ENCODE peak calls at places on chromosome 9, in four cellular contexts. One of them, this sample, is unnamed. For H3K36me3, the result is how much of the 10 kb centered on the place peaks cover.

GRCh38 chr9:112002131-112002846 is 105.7 kb downstream of the UGCG start:
- DNase-seq in A673: no peak
- DNase-seq in CD8-positive, alpha-beta T cell: peak
- DNase-seq in neural progenitor cell: no peak
- DNase-seq in this sample: no peak

GRCh38 chr9:1276474-1276873 is 226.3 kb downstream of the DMRT2 start:
- DNase-seq in A673: no peak
- DNase-seq in CD8-positive, alpha-beta T cell: no peak
- DNase-seq in neural progenitor cell: no peak
- DNase-seq in this sample: no peak

GRCh38 chr9:91647371-91647770 is 223.7 kb upstream of the NFIL3 start:
- DNase-seq in A673: no peak
- DNase-seq in CD8-positive, alpha-beta T cell: no peak
- DNase-seq in neural progenitor cell: no peak
- DNase-seq in this sample: no peak

GRCh38 chr9:110089681-110090370 is 118.1 kb downstream of the C9orf152 start:
- DNase-seq in A673: no peak
- DNase-seq in CD8-positive, alpha-beta T cell: no peak
- DNase-seq in neural progenitor cell: no peak
- DNase-seq in this sample: no peak

GRCh38 chr9:34253460-34253837 is 74.6 kb downstream of the UBAP1 start:
- DNase-seq in A673: no peak
- DNase-seq in CD8-positive, alpha-beta T cell: no peak
- DNase-seq in neural progenitor cell: no peak
- DNase-seq in this sample: no peak

GRCh38 chr9:95991326-95991725 is 115.8 kb downstream of the ERCC6L2 start:
- DNase-seq in A673: no peak
- DNase-seq in CD8-positive, alpha-beta T cell: no peak
- DNase-seq in neural progenitor cell: no peak
- DNase-seq in this sample: no peak

GRCh38 chr9:121154782-121155181 is 46.9 kb downstream of the RAB14 start:
- DNase-seq in A673: no peak
- DNase-seq in CD8-positive, alpha-beta T cell: no peak
- DNase-seq in neural progenitor cell: no peak
- DNase-seq in this sample: no peak

GRCh38 chr9:88280816-88281382 is 107.3 kb upstream of the SPIN1 start:
- DNase-seq in A673: no peak
- DNase-seq in CD8-positive, alpha-beta T cell: no peak
- DNase-seq in neural progenitor cell: peak
- DNase-seq in this sample: peak

GRCh38 chr9:98097836-98098235 is 21.2 kb downstream of the TRIM14 start:
- DNase-seq in A673: no peak
- DNase-seq in CD8-positive, alpha-beta T cell: no peak
- DNase-seq in neural progenitor cell: peak
- DNase-seq in this sample: no peak

GRCh38 chr9:125701351-125701750 is 5.7 kb downstream of the MAPKAP1 start:
- DNase-seq in A673: no peak
- DNase-seq in CD8-positive, alpha-beta T cell: no peak
- DNase-seq in neural progenitor cell: no peak
- DNase-seq in this sample: no peak

GRCh38 chr9:68552700-68553099 is 12.0 kb upstream of the TMEM252 start:
- DNase-seq in A673: no peak
- DNase-seq in CD8-positive, alpha-beta T cell: no peak
- DNase-seq in neural progenitor cell: no peak
- DNase-seq in this sample: no peak

GRCh38 chr9:123326030-123326586 is 29.9 kb upstream of the CRB2 start:
- DNase-seq in A673: no peak
- DNase-seq in CD8-positive, alpha-beta T cell: no peak
- DNase-seq in neural progenitor cell: no peak
- DNase-seq in this sample: no peak

GRCh38 chr9:70566066-70566465 is 151.6 kb upstream of the KLF9 start:
- DNase-seq in A673: no peak
- DNase-seq in CD8-positive, alpha-beta T cell: no peak
- DNase-seq in neural progenitor cell: no peak
- DNase-seq in this sample: no peak

GRCh38 chr9:80127920-80128319 is 556.2 kb downstream of the TLE4 start:
- DNase-seq in A673: no peak
- DNase-seq in CD8-positive, alpha-beta T cell: no peak
- DNase-seq in neural progenitor cell: no peak
- DNase-seq in this sample: no peak

GRCh38 chr9:119961774-119962408 is 592.7 kb upstream of the BRINP1 start:
- DNase-seq in A673: peak
- DNase-seq in CD8-positive, alpha-beta T cell: no peak
- DNase-seq in neural progenitor cell: peak
- DNase-seq in this sample: peak

GRCh38 chr9:22175972-22176545 is 167.0 kb upstream of the CDKN2B start:
- DNase-seq in A673: no peak
- DNase-seq in CD8-positive, alpha-beta T cell: no peak
- DNase-seq in neural progenitor cell: no peak
- DNase-seq in this sample: no peak

GRCh38 chr9:91949946-91950664 is at the start of gene ROR2:
- DNase-seq in A673: peak
- DNase-seq in CD8-positive, alpha-beta T cell: no peak
- DNase-seq in neural progenitor cell: peak
- DNase-seq in this sample: peak

GRCh38 chr9:131837316-131837715 is 97.4 kb upstream of the RAPGEF1 start:
- DNase-seq in A673: no peak
- DNase-seq in CD8-positive, alpha-beta T cell: no peak
- DNase-seq in neural progenitor cell: peak
- DNase-seq in this sample: peak

GRCh38 chr9:96253059-96253696 is 48.8 kb downstream of the HSD17B3 start:
- DNase-seq in A673: no peak
- DNase-seq in CD8-positive, alpha-beta T cell: no peak
- DNase-seq in neural progenitor cell: no peak
- DNase-seq in this sample: no peak

GRCh38 chr9:136920069-136920468 is 24.5 kb downstream of the FBXW5 start:
- DNase-seq in A673: no peak
- DNase-seq in CD8-positive, alpha-beta T cell: no peak
- DNase-seq in neural progenitor cell: no peak
- DNase-seq in this sample: no peak
- H3K36me3 ChIP-seq in A673: under half
- H3K36me3 ChIP-seq in CD8-positive, alpha-beta T cell: under half
- H3K36me3 ChIP-seq in neural progenitor cell: under half
- H3K36me3 ChIP-seq in this sample: half or more

GRCh38 chr9:38044706-38045105 is 24.3 kb downstream of the SHB start:
- DNase-seq in A673: no peak
- DNase-seq in CD8-positive, alpha-beta T cell: no peak
- DNase-seq in neural progenitor cell: no peak
- DNase-seq in this sample: no peak

GRCh38 chr9:38042626-38043359 is 26.2 kb downstream of the SHB start:
- DNase-seq in A673: no peak
- DNase-seq in CD8-positive, alpha-beta T cell: no peak
- DNase-seq in neural progenitor cell: no peak
- DNase-seq in this sample: no peak

GRCh38 chr9:38046669-38047300 is 22.2 kb downstream of the SHB start:
- DNase-seq in A673: no peak
- DNase-seq in CD8-positive, alpha-beta T cell: no peak
- DNase-seq in neural progenitor cell: no peak
- DNase-seq in this sample: no peak

GRCh38 chr9:38041564-38042267 is 27.3 kb downstream of the SHB start:
- DNase-seq in A673: no peak
- DNase-seq in CD8-positive, alpha-beta T cell: no peak
- DNase-seq in neural progenitor cell: no peak
- DNase-seq in this sample: no peak

DNA sequence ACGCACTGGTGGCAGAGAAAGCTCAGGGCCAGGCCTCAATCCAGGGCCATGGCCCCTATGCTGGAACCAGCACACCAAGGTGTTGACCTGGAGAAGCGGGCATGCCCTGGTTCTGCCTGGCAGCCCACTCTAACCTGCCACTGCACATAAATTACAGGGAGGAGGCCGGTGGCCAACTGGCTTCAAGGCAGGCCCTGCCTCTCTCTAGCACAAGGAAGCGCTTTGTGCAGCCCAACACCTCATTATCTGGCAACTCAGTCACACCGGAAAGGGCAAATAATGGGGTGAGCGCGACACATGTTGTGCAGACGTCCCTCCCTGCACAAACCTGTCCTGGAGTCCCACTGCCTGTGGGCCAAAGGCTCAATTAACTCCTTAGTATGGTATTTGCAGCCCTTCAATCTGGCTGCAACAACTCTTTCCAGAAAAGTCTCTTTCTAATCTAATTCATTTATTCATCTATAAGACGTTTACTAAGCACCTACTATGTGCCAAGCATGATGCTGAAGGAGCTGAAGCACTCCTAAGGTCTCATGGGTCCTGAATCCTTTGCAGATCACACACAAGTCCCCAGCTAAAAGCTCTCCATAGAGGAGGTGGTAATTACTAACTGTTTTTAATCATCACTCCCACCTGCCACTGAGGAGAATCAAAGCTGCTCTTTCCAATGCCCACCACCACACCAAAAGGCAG is 24.9 kb downstream of the SHB start:
- DNase-seq in A673: no peak
- DNase-seq in CD8-positive, alpha-beta T cell: no peak
- DNase-seq in neural progenitor cell: no peak
- DNase-seq in this sample: no peak
- H3K27ac ChIP-seq in A673: no peak
- H3K27ac ChIP-seq in CD8-positive, alpha-beta T cell: no peak
- H3K27ac ChIP-seq in neural progenitor cell: no peak
- H3K27ac ChIP-seq in this sample: no peak

GRCh38 chr9:77647267-77647658 is 859 bp downstream of the GNA14 start:
- DNase-seq in A673: no peak
- DNase-seq in CD8-positive, alpha-beta T cell: no peak
- DNase-seq in neural progenitor cell: no peak
- DNase-seq in this sample: no peak

GRCh38 chr9:77648458-77649108 is 461 bp upstream of the GNA14 start:
- DNase-seq in A673: no peak
- DNase-seq in CD8-positive, alpha-beta T cell: no peak
- DNase-seq in neural progenitor cell: peak
- DNase-seq in this sample: peak

GRCh38 chr9:77651203-77651602 is 3.1 kb upstream of the GNA14 start:
- DNase-seq in A673: no peak
- DNase-seq in CD8-positive, alpha-beta T cell: no peak
- DNase-seq in neural progenitor cell: no peak
- DNase-seq in this sample: no peak

GRCh38 chr9:77647659-77648457 is at the start of gene GNA14:
- DNase-seq in A673: no peak
- DNase-seq in CD8-positive, alpha-beta T cell: no peak
- DNase-seq in neural progenitor cell: peak
- DNase-seq in this sample: peak

DNA sequence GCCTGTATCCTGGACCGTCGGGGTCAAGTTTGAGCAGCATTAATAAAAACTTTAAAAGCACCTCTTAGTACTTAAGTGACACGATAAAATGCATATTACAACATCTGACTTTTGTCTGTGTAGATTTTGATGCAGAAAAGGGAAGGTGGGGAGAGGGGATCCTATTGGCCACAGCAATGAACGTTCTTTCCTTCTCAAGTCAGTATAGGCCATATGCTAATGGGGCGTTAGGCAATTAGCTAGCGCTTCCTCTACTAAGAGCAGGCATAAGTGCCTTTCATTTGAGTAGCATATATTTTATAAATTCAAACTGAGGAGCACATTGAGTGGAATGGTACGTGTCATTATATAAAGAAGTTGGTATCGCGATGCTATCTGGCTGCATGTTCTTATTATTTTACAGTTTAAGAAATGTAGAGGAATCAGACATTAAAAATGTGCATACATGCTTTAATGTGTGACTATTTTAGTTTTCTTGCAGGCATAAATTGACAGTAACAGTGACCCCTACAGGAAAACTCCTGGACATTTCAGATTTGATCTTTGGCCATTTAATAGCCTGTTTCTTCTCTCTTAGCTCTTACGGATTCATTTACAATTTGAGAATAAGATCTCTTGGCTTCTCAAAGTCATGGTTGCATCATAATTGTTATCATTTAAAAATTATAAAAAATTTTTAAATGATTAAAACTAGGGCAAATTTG is 1.1 kb upstream of the GNA14 start:
- DNase-seq in A673: peak
- DNase-seq in CD8-positive, alpha-beta T cell: no peak
- DNase-seq in neural progenitor cell: no peak
- DNase-seq in this sample: no peak
- H3K4me3 ChIP-seq in A673: no peak
- H3K4me3 ChIP-seq in CD8-positive, alpha-beta T cell: no peak
- H3K4me3 ChIP-seq in neural progenitor cell: peak
- H3K4me3 ChIP-seq in this sample: no peak

GRCh38 chr9:124521142-124521541 is 13.9 kb upstream of the NR5A1 start:
- DNase-seq in A673: no peak
- DNase-seq in CD8-positive, alpha-beta T cell: no peak
- DNase-seq in neural progenitor cell: no peak
- DNase-seq in this sample: no peak
- H3K36me3 ChIP-seq in A673: under half
- H3K36me3 ChIP-seq in CD8-positive, alpha-beta T cell: under half
- H3K36me3 ChIP-seq in neural progenitor cell: under half
- H3K36me3 ChIP-seq in this sample: under half

GRCh38 chr9:35605336-35606137 is 475 bp downstream of the TESK1 start:
- DNase-seq in A673: peak
- DNase-seq in CD8-positive, alpha-beta T cell: peak
- DNase-seq in neural progenitor cell: peak
- DNase-seq in this sample: peak

GRCh38 chr9:35608221-35608620 is 3.2 kb downstream of the TESK1 start:
- DNase-seq in A673: no peak
- DNase-seq in CD8-positive, alpha-beta T cell: no peak
- DNase-seq in neural progenitor cell: no peak
- DNase-seq in this sample: no peak

GRCh38 chr9:35604578-35605335 is at the start of gene TESK1:
- DNase-seq in A673: peak
- DNase-seq in CD8-positive, alpha-beta T cell: peak
- DNase-seq in neural progenitor cell: peak
- DNase-seq in this sample: peak

GRCh38 chr9:35606138-35606504 is 1.1 kb downstream of the TESK1 start:
- DNase-seq in A673: no peak
- DNase-seq in CD8-positive, alpha-beta T cell: no peak
- DNase-seq in neural progenitor cell: no peak
- DNase-seq in this sample: peak

DNA sequence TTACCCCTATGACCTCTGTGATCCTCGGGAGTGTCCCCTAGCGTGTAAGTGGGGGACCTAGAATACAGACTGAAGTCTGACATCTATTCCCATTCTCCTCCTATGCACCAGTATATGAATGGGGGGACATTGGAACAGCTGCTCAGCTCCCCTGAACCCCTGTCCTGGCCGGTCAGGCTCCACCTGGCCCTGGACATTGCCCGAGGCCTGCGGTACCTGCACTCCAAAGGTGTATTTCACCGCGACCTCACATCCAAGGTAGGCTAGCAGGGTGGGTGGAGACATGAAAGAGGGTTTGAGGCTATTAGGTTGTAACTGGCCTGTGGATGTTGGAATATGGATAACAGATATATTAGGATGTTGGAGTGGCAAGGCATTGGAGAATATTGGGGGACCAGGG is 1.7 kb downstream of the TESK1 start:
- DNase-seq in A673: no peak
- DNase-seq in CD8-positive, alpha-beta T cell: no peak
- DNase-seq in neural progenitor cell: no peak
- DNase-seq in this sample: no peak
- H3K27ac ChIP-seq in A673: no peak
- H3K27ac ChIP-seq in CD8-positive, alpha-beta T cell: no peak
- H3K27ac ChIP-seq in neural progenitor cell: no peak
- H3K27ac ChIP-seq in this sample: no peak

This sample was measured in WERI-Rb-1.